ENCODE peak calls at places on chromosomes 6 and 20, in six cellular contexts. Y is GM12865; E is CD8-positive, alpha-beta T cell; D is heart left ventricle; J is H1; W is dorsolateral prefrontal cortex. M is an unnamed sample.

GRCh38 chr20:52889225-52889624 is 82.9 kb upstream of the TSHZ2 start:
- DNase-seq in Y (no peak), E (no peak), D (no peak), J (no peak), W (no peak), M (no peak)

GRCh38 chr6:163392533-163392932 is 22.0 kb upstream of the QKI start:
- DNase-seq in Y (peak), E (no peak), D (peak), J (no peak), W (no peak), M (no peak)

GRCh38 chr6:8556370-8557018 is 121.1 kb upstream of the SLC35B3 start:
- DNase-seq in Y (no peak), E (no peak), D (no peak), J (no peak), W (no peak), M (no peak)

GRCh38 chr6:6688283-6688682 is 99.8 kb downstream of the LY86 start:
- DNase-seq in Y (peak), E (no peak), D (no peak), J (no peak), W (no peak), M (peak)

GRCh38 chr6:36633915-36634314 is 39.8 kb downstream of the SRSF3 start:
- DNase-seq in Y (no peak), E (no peak), D (peak), J (no peak), W (no peak), M (no peak)

GRCh38 chr6:125812394-125813231 is 21.9 kb downstream of the NCOA7 start:
- DNase-seq in Y (no peak), E (no peak), D (no peak), J (no peak), W (no peak), M (no peak)

GRCh38 chr6:38501931-38502330 is 137.8 kb downstream of the BTBD9 start:
- DNase-seq in Y (no peak), E (no peak), D (no peak), J (no peak), W (no peak), M (no peak)

GRCh38 chr6:129370268-129370916 is 339.6 kb downstream of the ARHGAP18 start:
- DNase-seq in Y (peak), E (peak), D (no peak), J (peak), W (no peak), M (peak)

GRCh38 chr6:606829-607379 is 50.0 kb downstream of the HUS1B start:
- DNase-seq in Y (no peak), E (no peak), D (no peak), J (no peak), W (no peak), M (no peak)

GRCh38 chr20:40786336-40786735 is 97.3 kb upstream of the MAFB start:
- DNase-seq in Y (no peak), E (no peak), D (no peak), J (no peak), W (no peak), M (no peak)

GRCh38 chr20:36121981-36122930 is 32.3 kb upstream of the EPB41L1 start:
- DNase-seq in Y (no peak), E (no peak), D (no peak), J (no peak), W (no peak), M (no peak)

GRCh38 chr6:20540683-20541082 is 6.4 kb downstream of the CDKAL1 start:
- DNase-seq in Y (no peak), E (no peak), D (no peak), J (no peak), W (no peak), M (no peak)

GRCh38 chr6:118708055-118708454 is 56.7 kb upstream of the CEP85L start:
- DNase-seq in Y (no peak), E (no peak), D (no peak), J (no peak), W (no peak), M (no peak)

GRCh38 chr6:91132461-91132860 is 545.6 kb upstream of the MAP3K7 start:
- DNase-seq in Y (no peak), E (no peak), D (no peak), J (no peak), W (no peak), M (no peak)

GRCh38 chr6:110042670-110043296 is 64.7 kb downstream of the GPR6 start:
- DNase-seq in Y (no peak), E (no peak), D (no peak), J (peak), W (no peak), M (no peak)

GRCh38 chr20:2984956-2985661 is 58.3 kb upstream of the GNRH2 start:
- DNase-seq in Y (no peak), E (no peak), D (peak), J (peak), W (no peak), M (no peak)

GRCh38 chr20:38804682-38805501 is 605 bp upstream of the PPP1R16B start:
- DNase-seq in Y (peak), E (peak), D (no peak), J (no peak), W (no peak), M (peak)

GRCh38 chr20:34964486-34964885 is 8.8 kb downstream of the MYH7B start:
- DNase-seq in Y (no peak), E (no peak), D (no peak), J (no peak), W (no peak), M (no peak)

GRCh38 chr6:118875672-118876071 is 18.3 kb upstream of the ASF1A start:
- DNase-seq in Y (no peak), E (no peak), D (no peak), J (no peak), W (no peak), M (no peak)

GRCh38 chr20:38113401-38114325 is 51.4 kb downstream of the TGM2 start:
- DNase-seq in Y (peak), E (no peak), D (no peak), J (peak), W (no peak), M (no peak)

GRCh38 chr6:69487688-69488087 is 309.1 kb downstream of the LMBRD1 start:
- DNase-seq in Y (peak), E (no peak), D (no peak), J (no peak), W (no peak), M (no peak)

GRCh38 chr6:14550817-14551216 is 433.2 kb downstream of the CD83 start:
- DNase-seq in Y (no peak), E (no peak), D (peak), J (no peak), W (no peak), M (no peak)

GRCh38 chr6:122200441-122200840 is 199.0 kb upstream of the HSF2 start:
- DNase-seq in Y (no peak), E (no peak), D (no peak), J (no peak), W (no peak), M (no peak)

GRCh38 chr20:3309226-3309625 is 70.2 kb upstream of the SLC4A11 start:
- DNase-seq in Y (no peak), E (no peak), D (no peak), J (no peak), W (no peak), M (no peak)

GRCh38 chr20:49446808-49447207 is 35.7 kb downstream of the KCNB1 start:
- DNase-seq in Y (no peak), E (no peak), D (peak), J (peak), W (peak), M (no peak)

GRCh38 chr6:129183681-129184216 is 300.8 kb downstream of the LAMA2 start:
- DNase-seq in Y (no peak), E (no peak), D (no peak), J (no peak), W (no peak), M (no peak)

GRCh38 chr6:21371676-21372161 is 221.8 kb upstream of the SOX4 start:
- DNase-seq in Y (no peak), E (no peak), D (no peak), J (no peak), W (no peak), M (no peak)

GRCh38 chr6:39128832-39129231 is 13.8 kb upstream of the SAYSD1 start:
- DNase-seq in Y (no peak), E (no peak), D (no peak), J (no peak), W (no peak), M (no peak)

GRCh38 chr6:83702749-83703148 is 6.2 kb downstream of the SNAP91 start:
- DNase-seq in Y (no peak), E (no peak), D (no peak), J (no peak), W (no peak), M (no peak)

GRCh38 chr6:101458341-101458740 is 64.8 kb downstream of the GRIK2 start:
- DNase-seq in Y (no peak), E (no peak), D (no peak), J (no peak), W (no peak), M (no peak)

GRCh38 chr6:151647871-151648639 is 154.2 kb downstream of the CCDC170 start:
- DNase-seq in Y (peak), E (no peak), D (no peak), J (peak), W (no peak), M (no peak)
- TF ChIP-seq CTCF in Y (peak), E (no peak), D (no peak), J (peak), W (no peak), M (peak)

DNA sequence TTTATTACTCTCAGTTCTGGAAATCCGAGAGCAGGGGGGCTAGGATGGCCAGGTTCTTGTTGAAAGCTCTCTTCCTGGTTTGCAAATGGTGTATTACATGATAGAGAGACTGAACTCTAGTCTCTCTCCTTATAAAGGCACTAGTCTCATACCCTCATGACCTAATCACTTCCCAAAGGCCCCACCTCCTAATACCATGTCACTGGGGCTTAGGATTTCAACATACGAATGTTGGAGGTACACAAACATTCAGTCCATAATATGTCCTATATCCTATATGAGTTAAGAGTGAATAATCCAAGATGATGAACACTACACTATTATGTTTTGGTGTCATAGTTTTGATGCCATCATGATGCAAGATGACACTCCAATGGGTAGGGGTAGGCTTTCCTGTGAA is 20.0 kb upstream of the TXLNB start:
- DNase-seq in Y (no peak), E (no peak), D (no peak), J (no peak), W (no peak), M (no peak)
- TF ChIP-seq CTCF in Y (no peak), E (no peak), D (no peak), J (no peak), W (no peak), M (no peak)

DNA sequence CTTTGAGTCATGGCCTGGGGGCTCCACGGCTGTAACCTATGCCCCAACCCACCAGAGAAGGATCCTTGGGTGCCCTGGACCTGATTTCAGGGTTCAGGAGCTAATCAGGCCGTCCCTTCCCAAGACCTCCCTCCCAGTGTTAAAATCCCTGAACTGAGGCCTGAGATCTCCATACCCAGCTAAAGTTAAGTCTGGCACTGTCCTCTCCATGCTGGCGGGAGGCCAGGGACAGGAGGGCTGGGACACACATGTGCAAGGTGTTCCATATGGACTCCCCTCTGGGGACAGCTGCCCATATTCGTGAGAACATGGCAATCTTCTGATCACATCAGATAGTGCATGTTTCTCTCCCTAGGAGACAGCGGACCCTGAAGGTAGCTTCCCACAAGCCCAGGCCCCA is 11.5 kb upstream of the TREML4 start:
- DNase-seq in Y (no peak), E (no peak), D (no peak), J (no peak), W (no peak), M (no peak)
- TF ChIP-seq CTCF in Y (no peak), E (no peak), D (no peak), J (no peak), W (no peak), M (no peak)

DNA sequence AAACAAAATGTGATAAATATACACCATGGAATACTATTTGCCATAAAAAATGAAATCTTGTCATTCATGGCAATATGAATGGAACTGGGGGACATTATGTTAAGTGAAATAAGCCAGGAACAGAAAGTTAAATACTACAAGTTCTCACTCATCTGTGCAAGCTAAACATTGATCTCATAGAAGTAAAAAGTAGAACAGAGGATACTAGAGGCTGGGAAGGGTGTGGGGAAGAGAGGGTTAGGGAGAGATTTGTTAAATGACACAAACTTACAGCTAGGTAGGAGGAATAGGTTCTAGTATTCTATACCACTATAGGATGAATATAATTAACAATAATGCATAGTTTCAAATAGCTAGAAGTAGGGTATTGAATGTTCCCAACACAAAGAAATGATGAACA is 61.0 kb downstream of the SLC22A2 start:
- DNase-seq in Y (no peak), E (no peak), D (no peak), J (no peak), W (no peak), M (no peak)
- TF ChIP-seq CTCF in Y (no peak), E (no peak), D (no peak), J (no peak), W (no peak), M (no peak)